ENCODE peak calls at places on chromosomes 5 and 9, in four cellular contexts. E is PC-3, V is SK-N-SH, K is neural progenitor cell. W is an unnamed sample. For H3F3A, the result is how much of the 10 kb centered on the place peaks cover.

GRCh38 chr9:35871514-35871913 is 1.3 kb upstream of the OR13J1 start:
- DNase-seq in E (peak), V (no peak), K (no peak), W (no peak)

GRCh38 chr5:95969646-95970358 is 8.2 kb upstream of the ELL2 start:
- DNase-seq in E (no peak), V (no peak), K (no peak), W (no peak)

GRCh38 chr9:107488400-107489143 is 997 bp downstream of the KLF4 start:
- DNase-seq in E (peak), V (peak), K (peak), W (peak)

GRCh38 chr5:157890825-157891587 is 32.1 kb upstream of the CLINT1 start:
- DNase-seq in E (no peak), V (no peak), K (no peak), W (peak)

GRCh38 chr9:7533376-7534090 is 266.0 kb downstream of the DMAC1 start:
- DNase-seq in E (no peak), V (no peak), K (no peak), W (no peak)

GRCh38 chr9:134683714-134684374 is 42.2 kb downstream of the COL5A1 start:
- DNase-seq in E (no peak), V (no peak), K (no peak), W (no peak)

GRCh38 chr9:134970719-134971118 is 53.0 kb upstream of the FCN1 start:
- DNase-seq in E (no peak), V (no peak), K (no peak), W (no peak)

GRCh38 chr9:81690251-81690851 is 1.0 kb upstream of the TLE1 start:
- DNase-seq in E (peak), V (no peak), K (peak), W (peak)

GRCh38 chr9:126417684-126418083 is 91.1 kb downstream of the MVB12B start:
- DNase-seq in E (no peak), V (no peak), K (no peak), W (no peak)

GRCh38 chr9:99052849-99053715 is 51.8 kb upstream of the TGFBR1 start:
- DNase-seq in E (no peak), V (no peak), K (no peak), W (no peak)

GRCh38 chr9:114004221-114004716 is 73.8 kb downstream of the AMBP start:
- DNase-seq in E (no peak), V (no peak), K (no peak), W (no peak)

DNA sequence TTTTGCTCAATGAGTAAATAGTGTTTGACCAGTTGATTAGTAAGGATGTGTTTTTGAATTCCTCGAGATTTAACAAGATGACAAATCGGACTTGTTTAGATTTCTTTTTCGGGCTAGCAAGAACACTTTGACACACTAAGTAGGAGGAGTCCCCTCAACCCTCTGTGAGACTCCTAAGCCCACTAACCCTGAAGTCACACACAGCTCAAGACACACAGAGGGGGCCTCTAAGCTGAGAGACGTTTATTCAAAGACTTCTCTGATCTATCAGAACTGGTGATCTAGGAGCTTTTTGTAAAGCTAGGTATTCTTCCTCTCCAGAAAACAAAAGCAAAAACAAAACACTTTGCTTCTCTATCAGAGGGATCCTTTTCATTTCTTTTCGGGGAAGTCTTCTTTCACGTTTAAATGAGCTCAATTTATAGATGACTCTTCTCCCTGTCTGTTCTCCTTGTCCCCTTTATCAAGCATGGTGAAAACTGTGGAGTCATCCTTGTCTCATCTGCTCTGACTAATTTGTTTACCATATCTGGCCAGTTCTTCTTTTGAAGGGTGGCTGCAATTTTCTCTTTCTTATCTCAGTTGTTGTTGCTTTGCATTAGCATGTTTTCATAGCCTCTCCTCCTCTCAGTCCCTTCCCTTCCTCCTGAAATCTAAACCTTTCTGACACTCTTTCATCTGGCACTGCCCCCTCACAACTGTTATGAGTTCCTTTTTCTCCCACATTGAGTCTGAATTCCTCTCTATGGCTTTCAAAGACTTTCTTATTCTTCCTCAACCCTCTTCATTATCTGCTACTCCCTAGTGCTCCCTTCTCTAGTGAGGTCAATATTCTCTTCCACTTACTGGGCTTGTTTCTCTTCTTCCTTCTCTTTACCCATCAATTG is 68.5 kb upstream of the RAI14 start:
- DNase-seq in E (peak), V (no peak), K (peak), W (no peak)
- H3F3A ChIP-seq in E (under half), V (under half), K (under half), W (under half)

GRCh38 chr9:116234091-116234490 is 80.5 kb downstream of the PAPPA start:
- DNase-seq in E (peak), V (peak), K (no peak), W (no peak)

GRCh38 chr9:116237456-116237855 is 83.9 kb downstream of the PAPPA start:
- DNase-seq in E (no peak), V (no peak), K (no peak), W (no peak)

GRCh38 chr9:116238751-116239340 is 85.3 kb downstream of the PAPPA start:
- DNase-seq in E (no peak), V (no peak), K (no peak), W (no peak)

GRCh38 chr9:116233160-116233530 is 79.6 kb downstream of the PAPPA start:
- DNase-seq in E (no peak), V (no peak), K (no peak), W (no peak)

DNA sequence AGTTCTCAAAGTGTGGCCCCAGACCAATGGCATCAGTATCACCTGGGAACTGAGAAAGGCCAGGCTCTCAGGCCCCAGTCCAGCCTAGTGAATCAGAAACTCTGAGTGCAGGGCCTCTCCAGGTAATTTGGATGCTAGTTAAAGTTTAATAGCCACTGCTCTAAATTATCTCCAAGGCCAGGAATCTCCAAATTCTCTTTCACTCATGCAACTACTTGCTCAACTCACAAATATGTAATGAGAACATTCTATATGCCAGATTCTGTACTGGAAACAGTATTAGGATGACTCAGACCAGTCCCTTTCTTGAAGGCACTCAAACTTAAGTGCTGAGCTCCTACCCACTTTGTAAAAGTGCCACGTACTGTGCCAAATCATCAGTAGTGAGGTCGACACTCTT is 84.6 kb downstream of the PAPPA start:
- DNase-seq in E (peak), V (no peak), K (no peak), W (no peak)
- H3F3A ChIP-seq in E (under half), V (under half), K (under half), W (under half)

GRCh38 chr5:154308457-154309360 is 118.2 kb downstream of the GALNT10 start:
- DNase-seq in E (peak), V (peak), K (no peak), W (no peak)
- H3F3A ChIP-seq in E (under half), V (half or more), K (under half), W (under half)

DNA sequence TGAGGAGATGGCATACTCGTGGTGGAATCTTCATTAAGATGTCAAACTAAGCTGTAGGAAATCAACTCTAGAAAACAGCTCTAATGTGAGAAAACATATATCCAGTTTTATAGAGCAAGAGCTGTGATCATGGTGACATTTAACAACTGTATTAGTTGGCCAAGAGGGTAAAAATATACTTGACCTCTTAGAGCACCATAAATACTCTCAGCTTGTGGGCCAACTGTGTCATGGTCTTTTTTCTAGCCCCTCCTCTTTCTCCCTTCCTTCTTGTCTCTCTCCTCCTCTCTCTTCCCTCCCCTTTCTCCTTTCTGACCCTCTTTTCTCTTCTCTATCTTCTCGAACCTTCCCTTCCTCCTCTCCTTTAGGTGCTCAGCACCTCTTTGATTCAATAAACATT is 54.7 kb downstream of the TMC1 start:
- DNase-seq in E (no peak), V (no peak), K (no peak), W (no peak)
- H3F3A ChIP-seq in E (under half), V (under half), K (under half), W (under half)

GRCh38 chr5:123429993-123430392 is 6.8 kb upstream of the CEP120 start:
- DNase-seq in E (peak), V (no peak), K (no peak), W (no peak)

GRCh38 chr5:123434796-123435195 is 11.6 kb upstream of the CEP120 start:
- DNase-seq in E (no peak), V (no peak), K (no peak), W (no peak)

GRCh38 chr5:123428521-123429220 is 5.5 kb upstream of the CEP120 start:
- DNase-seq in E (no peak), V (no peak), K (no peak), W (no peak)

GRCh38 chr5:123425444-123425843 is 2.2 kb upstream of the CEP120 start:
- DNase-seq in E (no peak), V (no peak), K (no peak), W (no peak)

GRCh38 chr5:123429221-123429954 is 6.2 kb upstream of the CEP120 start:
- DNase-seq in E (no peak), V (no peak), K (no peak), W (no peak)
- H3F3A ChIP-seq in E (under half), V (under half), K (under half), W (under half)

DNA sequence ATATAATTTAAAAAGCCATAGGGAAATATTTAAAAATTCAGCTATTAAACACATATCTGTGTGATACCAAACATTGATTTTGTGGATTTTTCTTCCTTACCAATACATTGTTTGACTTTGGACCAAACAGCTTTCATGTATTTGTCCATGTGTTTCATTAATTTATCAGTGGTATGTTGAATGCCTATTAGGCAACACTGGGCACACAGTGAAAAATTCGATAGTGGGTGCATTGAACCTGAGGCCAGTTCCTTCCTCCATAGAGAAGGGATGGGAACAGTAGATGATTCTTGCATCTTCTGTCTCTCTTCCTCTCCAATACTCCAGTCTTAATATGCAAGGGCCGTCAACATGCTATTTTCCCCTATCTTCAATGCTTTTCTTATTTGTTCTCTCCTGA is 110.2 kb upstream of the NR3C1 start:
- DNase-seq in E (no peak), V (no peak), K (no peak), W (no peak)
- H3F3A ChIP-seq in E (under half), V (under half), K (under half), W (under half)

DNA sequence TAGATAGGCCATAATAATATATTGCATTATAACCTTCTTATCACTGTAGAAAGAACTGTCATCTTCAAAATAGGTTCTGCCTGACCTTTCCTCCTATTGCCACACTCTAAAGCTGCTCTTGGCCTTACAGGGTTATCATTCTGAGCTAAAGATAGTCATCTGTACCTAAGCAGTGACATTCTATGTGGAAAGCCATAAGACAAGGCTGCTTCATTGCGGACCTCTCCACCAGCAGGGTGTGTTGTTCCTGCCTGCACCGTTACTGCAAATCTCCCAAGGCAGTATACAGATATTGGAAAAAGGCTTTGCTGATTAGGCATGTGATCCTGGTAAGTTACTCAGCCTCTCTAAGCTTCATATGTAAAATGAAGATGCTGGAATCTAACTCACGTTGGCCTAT is 8.1 kb downstream of the ZNF622 start:
- DNase-seq in E (no peak), V (no peak), K (no peak), W (no peak)
- H3F3A ChIP-seq in E (under half), V (under half), K (under half), W (under half)

GRCh38 chr9:18585996-18586395 is 112.0 kb downstream of the ADAMTSL1 start:
- DNase-seq in E (no peak), V (no peak), K (no peak), W (no peak)
- H3F3A ChIP-seq in E (under half), V (under half), K (under half), W (under half)

DNA sequence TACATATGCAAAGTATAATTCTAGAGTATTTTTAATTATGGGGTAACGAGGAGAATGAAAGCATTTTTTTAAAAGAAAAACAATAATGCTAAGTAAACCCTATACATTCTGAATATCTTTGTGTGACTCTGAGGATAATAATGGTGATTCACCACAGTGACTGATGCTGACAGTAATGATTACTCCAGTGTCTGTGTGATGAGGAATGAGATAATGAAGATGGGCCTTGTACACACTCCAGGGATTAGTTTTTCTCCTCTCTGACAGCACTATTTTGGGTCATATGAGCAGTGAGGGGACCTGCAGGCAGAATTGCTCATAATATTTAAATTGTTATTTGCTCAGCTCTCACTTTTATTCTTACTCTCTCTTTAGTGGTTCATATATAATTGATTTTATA is 88.3 kb downstream of the NREP start:
- DNase-seq in E (peak), V (peak), K (no peak), W (no peak)
- H3F3A ChIP-seq in E (under half), V (under half), K (under half), W (under half)

W was measured in GM23338.